ENCODE peak calls at places on chromosomes 12 and 14, in seven cellular contexts. One of them, this sample, is unnamed.

GRCh38 chr12:120010661-120011230 is 21.7 kb downstream of the BICDL1 start:
- DNase-seq in CD8-positive, alpha-beta memory T cell: no peak
- DNase-seq in cardiac muscle cell: no peak
- DNase-seq in adrenal gland: no peak
- DNase-seq in brain microvascular endothelial cell: no peak
- DNase-seq in sigmoid colon: no peak
- DNase-seq in BE2C: no peak
- DNase-seq in this sample: no peak

GRCh38 chr12:56261503-56262230 is 3.5 kb upstream of the ANKRD52 start:
- DNase-seq in adrenal gland: no peak
- DNase-seq in brain microvascular endothelial cell: peak; percentile 70
- DNase-seq in CD8-positive, alpha-beta memory T cell: no peak
- DNase-seq in cardiac muscle cell: no peak
- DNase-seq in sigmoid colon: no peak
- DNase-seq in BE2C: no peak
- DNase-seq in this sample: no peak

GRCh38 chr14:60310086-60310684 is 61.2 kb downstream of the PPM1A start:
- DNase-seq in cardiac muscle cell: no peak
- DNase-seq in adrenal gland: no peak
- DNase-seq in CD8-positive, alpha-beta memory T cell: no peak
- DNase-seq in brain microvascular endothelial cell: no peak
- DNase-seq in BE2C: no peak
- DNase-seq in sigmoid colon: no peak
- DNase-seq in this sample: no peak

GRCh38 chr12:9843416-9843815 is 16.1 kb downstream of the KLRF1 start:
- DNase-seq in cardiac muscle cell: no peak
- DNase-seq in BE2C: no peak
- DNase-seq in adrenal gland: no peak
- DNase-seq in CD8-positive, alpha-beta memory T cell: no peak
- DNase-seq in sigmoid colon: no peak
- DNase-seq in brain microvascular endothelial cell: no peak
- DNase-seq in this sample: no peak

GRCh38 chr12:117456076-117456475 is 94.7 kb upstream of the NOS1 start:
- DNase-seq in sigmoid colon: no peak
- DNase-seq in BE2C: no peak
- DNase-seq in CD8-positive, alpha-beta memory T cell: no peak
- DNase-seq in cardiac muscle cell: no peak
- DNase-seq in adrenal gland: no peak
- DNase-seq in brain microvascular endothelial cell: no peak
- DNase-seq in this sample: no peak

GRCh38 chr12:118035194-118036041 is 18.9 kb downstream of the RFC5 start:
- DNase-seq in BE2C: peak; percentile 42
- DNase-seq in CD8-positive, alpha-beta memory T cell: no peak
- DNase-seq in cardiac muscle cell: no peak
- DNase-seq in adrenal gland: no peak
- DNase-seq in brain microvascular endothelial cell: peak; percentile 6
- DNase-seq in sigmoid colon: no peak
- DNase-seq in this sample: no peak

GRCh38 chr14:69237584-69237983 is 22.4 kb upstream of the GALNT16 start:
- DNase-seq in brain microvascular endothelial cell: no peak
- DNase-seq in CD8-positive, alpha-beta memory T cell: no peak
- DNase-seq in sigmoid colon: no peak
- DNase-seq in adrenal gland: no peak
- DNase-seq in BE2C: no peak
- DNase-seq in cardiac muscle cell: no peak
- DNase-seq in this sample: no peak

GRCh38 chr12:50440288-50440687 is 39.6 kb downstream of the LARP4 start:
- DNase-seq in adrenal gland: no peak
- DNase-seq in cardiac muscle cell: no peak
- DNase-seq in BE2C: no peak
- DNase-seq in CD8-positive, alpha-beta memory T cell: no peak
- DNase-seq in brain microvascular endothelial cell: no peak
- DNase-seq in sigmoid colon: no peak
- DNase-seq in this sample: no peak

GRCh38 chr12:46371718-46372130 is 849 bp downstream of the SLC38A2 start:
- DNase-seq in CD8-positive, alpha-beta memory T cell: no peak
- DNase-seq in sigmoid colon: peak; percentile 89
- DNase-seq in brain microvascular endothelial cell: peak; percentile 45
- DNase-seq in BE2C: peak; percentile 68
- DNase-seq in cardiac muscle cell: peak; percentile 68
- DNase-seq in adrenal gland: peak; percentile 73
- DNase-seq in this sample: peak; percentile 70

GRCh38 chr12:120783197-120783596 is 57.6 kb downstream of the ACADS start:
- DNase-seq in adrenal gland: no peak
- DNase-seq in brain microvascular endothelial cell: no peak
- DNase-seq in CD8-positive, alpha-beta memory T cell: no peak
- DNase-seq in BE2C: no peak
- DNase-seq in sigmoid colon: no peak
- DNase-seq in cardiac muscle cell: no peak
- DNase-seq in this sample: no peak

GRCh38 chr12:94994312-94994711 is 9.2 kb downstream of the NDUFA12 start:
- DNase-seq in brain microvascular endothelial cell: peak; percentile 74
- DNase-seq in adrenal gland: peak; percentile 72
- DNase-seq in CD8-positive, alpha-beta memory T cell: no peak
- DNase-seq in sigmoid colon: no peak
- DNase-seq in cardiac muscle cell: no peak
- DNase-seq in BE2C: no peak
- DNase-seq in this sample: no peak

GRCh38 chr14:48936352-48936751 is 649.8 kb downstream of the RPS29 start:
- DNase-seq in BE2C: no peak
- DNase-seq in cardiac muscle cell: no peak
- DNase-seq in adrenal gland: peak; percentile 68
- DNase-seq in CD8-positive, alpha-beta memory T cell: no peak
- DNase-seq in sigmoid colon: peak; percentile 64
- DNase-seq in brain microvascular endothelial cell: peak; percentile 46
- DNase-seq in this sample: no peak

GRCh38 chr12:77841467-77842054 is 10.9 kb downstream of the NAV3 start:
- DNase-seq in brain microvascular endothelial cell: no peak
- DNase-seq in CD8-positive, alpha-beta memory T cell: no peak
- DNase-seq in sigmoid colon: no peak
- DNase-seq in cardiac muscle cell: no peak
- DNase-seq in adrenal gland: peak; percentile 16
- DNase-seq in BE2C: no peak
- DNase-seq in this sample: no peak

GRCh38 chr14:77037338-77037782 is 8.9 kb upstream of the IRF2BPL start:
- DNase-seq in cardiac muscle cell: no peak
- DNase-seq in brain microvascular endothelial cell: no peak
- DNase-seq in CD8-positive, alpha-beta memory T cell: no peak
- DNase-seq in BE2C: no peak
- DNase-seq in adrenal gland: no peak
- DNase-seq in sigmoid colon: no peak
- DNase-seq in this sample: no peak

GRCh38 chr14:85625925-85626585 is 96.1 kb downstream of the FLRT2 start:
- DNase-seq in BE2C: no peak
- DNase-seq in brain microvascular endothelial cell: no peak
- DNase-seq in CD8-positive, alpha-beta memory T cell: no peak
- DNase-seq in sigmoid colon: no peak
- DNase-seq in adrenal gland: peak; percentile 63
- DNase-seq in cardiac muscle cell: no peak
- DNase-seq in this sample: no peak

GRCh38 chr14:58677996-58678395 is 40.2 kb downstream of the DACT1 start:
- DNase-seq in CD8-positive, alpha-beta memory T cell: no peak
- DNase-seq in brain microvascular endothelial cell: no peak
- DNase-seq in adrenal gland: no peak
- DNase-seq in cardiac muscle cell: no peak
- DNase-seq in BE2C: no peak
- DNase-seq in sigmoid colon: no peak
- DNase-seq in this sample: no peak

GRCh38 chr12:128323526-128323925 is 56.6 kb downstream of the TMEM132C start:
- DNase-seq in brain microvascular endothelial cell: no peak
- DNase-seq in BE2C: no peak
- DNase-seq in cardiac muscle cell: no peak
- DNase-seq in sigmoid colon: no peak
- DNase-seq in CD8-positive, alpha-beta memory T cell: no peak
- DNase-seq in adrenal gland: no peak
- DNase-seq in this sample: no peak

GRCh38 chr12:130956456-130957303 is 3.0 kb downstream of the ADGRD1 start:
- DNase-seq in adrenal gland: no peak
- DNase-seq in BE2C: no peak
- DNase-seq in brain microvascular endothelial cell: no peak
- DNase-seq in sigmoid colon: no peak
- DNase-seq in CD8-positive, alpha-beta memory T cell: no peak
- DNase-seq in cardiac muscle cell: no peak
- DNase-seq in this sample: peak; percentile 39

GRCh38 chr12:96419576-96420254 is 19.5 kb upstream of the CDK17 start:
- DNase-seq in CD8-positive, alpha-beta memory T cell: no peak
- DNase-seq in brain microvascular endothelial cell: no peak
- DNase-seq in adrenal gland: no peak
- DNase-seq in sigmoid colon: no peak
- DNase-seq in cardiac muscle cell: no peak
- DNase-seq in BE2C: no peak
- DNase-seq in this sample: no peak

GRCh38 chr12:42916143-42916542 is 326.6 kb upstream of the PRICKLE1 start:
- DNase-seq in adrenal gland: no peak
- DNase-seq in cardiac muscle cell: no peak
- DNase-seq in CD8-positive, alpha-beta memory T cell: no peak
- DNase-seq in brain microvascular endothelial cell: no peak
- DNase-seq in BE2C: no peak
- DNase-seq in sigmoid colon: no peak
- DNase-seq in this sample: no peak

GRCh38 chr14:53306926-53307325 is 153.8 kb upstream of the DDHD1 start:
- DNase-seq in BE2C: no peak
- DNase-seq in brain microvascular endothelial cell: peak; percentile 15
- DNase-seq in sigmoid colon: no peak
- DNase-seq in CD8-positive, alpha-beta memory T cell: no peak
- DNase-seq in cardiac muscle cell: no peak
- DNase-seq in adrenal gland: no peak
- DNase-seq in this sample: no peak

GRCh38 chr14:82070040-82070439 is 536.4 kb upstream of the SEL1L start:
- DNase-seq in CD8-positive, alpha-beta memory T cell: no peak
- DNase-seq in BE2C: no peak
- DNase-seq in brain microvascular endothelial cell: no peak
- DNase-seq in adrenal gland: no peak
- DNase-seq in cardiac muscle cell: no peak
- DNase-seq in sigmoid colon: no peak
- DNase-seq in this sample: no peak

GRCh38 chr14:96318836-96319235 is 44.3 kb downstream of the ATG2B start:
- DNase-seq in CD8-positive, alpha-beta memory T cell: no peak
- DNase-seq in sigmoid colon: no peak
- DNase-seq in adrenal gland: peak; percentile 32
- DNase-seq in BE2C: no peak
- DNase-seq in cardiac muscle cell: no peak
- DNase-seq in brain microvascular endothelial cell: no peak
- DNase-seq in this sample: no peak

GRCh38 chr12:65430571-65431306 is 152.3 kb downstream of the MSRB3 start:
- DNase-seq in BE2C: no peak
- DNase-seq in adrenal gland: no peak
- DNase-seq in sigmoid colon: no peak
- DNase-seq in cardiac muscle cell: no peak
- DNase-seq in CD8-positive, alpha-beta memory T cell: no peak
- DNase-seq in brain microvascular endothelial cell: peak; percentile 29
- DNase-seq in this sample: no peak

GRCh38 chr14:63647696-63648410 is 6.2 kb upstream of the WDR89 start:
- DNase-seq in cardiac muscle cell: no peak
- DNase-seq in sigmoid colon: no peak
- DNase-seq in adrenal gland: no peak
- DNase-seq in brain microvascular endothelial cell: no peak
- DNase-seq in BE2C: no peak
- DNase-seq in CD8-positive, alpha-beta memory T cell: no peak
- DNase-seq in this sample: no peak

GRCh38 chr12:65501093-65501621 is 222.7 kb downstream of the MSRB3 start:
- DNase-seq in sigmoid colon: peak; percentile 69
- DNase-seq in CD8-positive, alpha-beta memory T cell: no peak
- DNase-seq in cardiac muscle cell: peak; percentile 5
- DNase-seq in BE2C: no peak
- DNase-seq in brain microvascular endothelial cell: no peak
- DNase-seq in adrenal gland: peak; percentile 37
- DNase-seq in this sample: no peak

GRCh38 chr12:873954-874353 is 75.5 kb downstream of the RAD52 start:
- DNase-seq in cardiac muscle cell: no peak
- DNase-seq in adrenal gland: peak; percentile 66
- DNase-seq in BE2C: no peak
- DNase-seq in brain microvascular endothelial cell: no peak
- DNase-seq in sigmoid colon: no peak
- DNase-seq in CD8-positive, alpha-beta memory T cell: no peak
- DNase-seq in this sample: no peak

GRCh38 chr12:24879644-24880043 is 69.3 kb downstream of the BCAT1 start:
- DNase-seq in BE2C: no peak
- DNase-seq in sigmoid colon: no peak
- DNase-seq in cardiac muscle cell: no peak
- DNase-seq in CD8-positive, alpha-beta memory T cell: no peak
- DNase-seq in adrenal gland: no peak
- DNase-seq in brain microvascular endothelial cell: no peak
- DNase-seq in this sample: no peak

GRCh38 chr14:70718383-70719123 is 76.8 kb downstream of the TTC9 start:
- DNase-seq in adrenal gland: no peak
- DNase-seq in sigmoid colon: no peak
- DNase-seq in cardiac muscle cell: no peak
- DNase-seq in CD8-positive, alpha-beta memory T cell: no peak
- DNase-seq in brain microvascular endothelial cell: no peak
- DNase-seq in BE2C: no peak
- DNase-seq in this sample: no peak

GRCh38 chr14:50348933-50349332 is 36.8 kb downstream of the DMAC2L start:
- DNase-seq in CD8-positive, alpha-beta memory T cell: no peak
- DNase-seq in adrenal gland: no peak
- DNase-seq in BE2C: no peak
- DNase-seq in sigmoid colon: no peak
- DNase-seq in brain microvascular endothelial cell: no peak
- DNase-seq in cardiac muscle cell: no peak
- DNase-seq in this sample: no peak
- H3K4me3 ChIP-seq in CD8-positive, alpha-beta memory T cell: no peak overlapping the region
- H3K4me3 ChIP-seq in adrenal gland: no peak overlapping the region
- H3K4me3 ChIP-seq in BE2C: no peak overlapping the region
- H3K4me3 ChIP-seq in sigmoid colon: no peak overlapping the region
- H3K4me3 ChIP-seq in brain microvascular endothelial cell: no peak overlapping the region
- H3K4me3 ChIP-seq in cardiac muscle cell: no peak overlapping the region
- H3K4me3 ChIP-seq in this sample: no peak overlapping the region

GRCh38 chr14:23538049-23538718 is 13.4 kb downstream of the ZFHX2 start:
- DNase-seq in brain microvascular endothelial cell: no peak
- DNase-seq in BE2C: no peak
- DNase-seq in sigmoid colon: no peak
- DNase-seq in CD8-positive, alpha-beta memory T cell: no peak
- DNase-seq in adrenal gland: no peak
- DNase-seq in cardiac muscle cell: no peak
- DNase-seq in this sample: peak; percentile 73
- H3K36me3 ChIP-seq in brain microvascular endothelial cell: no peaks in the 10 kb centered on the region
- H3K36me3 ChIP-seq in BE2C: no peaks in the 10 kb centered on the region
- H3K36me3 ChIP-seq in sigmoid colon: peaks cover 17% of the 10 kb centered on the region
- H3K36me3 ChIP-seq in CD8-positive, alpha-beta memory T cell: no peaks in the 10 kb centered on the region
- H3K36me3 ChIP-seq in adrenal gland: no peaks in the 10 kb centered on the region
- H3K36me3 ChIP-seq in cardiac muscle cell: no peaks in the 10 kb centered on the region
- H3K36me3 ChIP-seq in this sample: peaks cover 13% of the 10 kb centered on the region

GRCh38 chr14:94472842-94473241 is 3.2 kb downstream of the SERPINA9 start:
- DNase-seq in brain microvascular endothelial cell: no peak
- DNase-seq in adrenal gland: no peak
- DNase-seq in CD8-positive, alpha-beta memory T cell: no peak
- DNase-seq in sigmoid colon: peak; percentile 33
- DNase-seq in BE2C: no peak
- DNase-seq in cardiac muscle cell: no peak
- DNase-seq in this sample: no peak
- H3K4me3 ChIP-seq in brain microvascular endothelial cell: no peak overlapping the region
- H3K4me3 ChIP-seq in adrenal gland: no peak overlapping the region
- H3K4me3 ChIP-seq in CD8-positive, alpha-beta memory T cell: no peak overlapping the region
- H3K4me3 ChIP-seq in sigmoid colon: no peak overlapping the region
- H3K4me3 ChIP-seq in BE2C: no peak overlapping the region
- H3K4me3 ChIP-seq in cardiac muscle cell: no peak overlapping the region
- H3K4me3 ChIP-seq in this sample: no peak overlapping the region

DNA sequence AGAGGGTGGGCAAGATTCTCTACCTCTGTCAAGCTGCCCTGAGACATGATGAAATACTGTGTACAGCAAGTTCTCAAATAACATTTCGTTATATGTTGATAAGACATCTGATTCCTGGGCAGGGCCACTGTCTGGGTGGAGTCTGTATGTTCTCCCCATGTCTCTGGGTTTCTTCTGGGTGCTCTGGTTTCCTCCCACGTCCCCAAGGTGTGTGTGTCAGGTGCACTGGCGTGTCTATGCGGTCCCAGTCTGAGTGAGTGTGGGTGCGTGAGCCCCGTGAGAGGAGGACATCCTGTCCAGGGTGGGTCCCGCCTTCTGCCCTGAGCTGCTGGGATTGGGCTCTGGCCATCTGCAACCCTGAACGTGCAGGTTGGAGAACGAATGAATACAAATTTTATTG is 29.6 kb downstream of the KCTD10 start:
- DNase-seq in cardiac muscle cell: no peak
- DNase-seq in adrenal gland: no peak
- DNase-seq in sigmoid colon: no peak
- DNase-seq in brain microvascular endothelial cell: no peak
- DNase-seq in BE2C: no peak
- DNase-seq in CD8-positive, alpha-beta memory T cell: no peak
- DNase-seq in this sample: no peak
- H3K36me3 ChIP-seq in cardiac muscle cell: peaks cover 16% of the 10 kb centered on the region
- H3K36me3 ChIP-seq in adrenal gland: peaks cover 40% of the 10 kb centered on the region
- H3K36me3 ChIP-seq in sigmoid colon: peaks cover 66% of the 10 kb centered on the region
- H3K36me3 ChIP-seq in brain microvascular endothelial cell: peaks cover 55% of the 10 kb centered on the region
- H3K36me3 ChIP-seq in BE2C: peaks cover 21% of the 10 kb centered on the region
- H3K36me3 ChIP-seq in CD8-positive, alpha-beta memory T cell: peaks cover 6% of the 10 kb centered on the region
- H3K36me3 ChIP-seq in this sample: peaks cover 15% of the 10 kb centered on the region

This sample was measured in H7.